ENCODE peak calls at places on chromosomes 5 and 9, in seven cellular contexts. One of them, this sample, is unnamed. For H3K9me3 and H3K4me1, the result is how much of the 10 kb centered on the place peaks cover.

GRCh38 chr9:98172604-98173003 is 19.8 kb downstream of the CORO2A start:
- DNase-seq in ovary: no peak
- DNase-seq in CD8-positive, alpha-beta T cell: no peak
- DNase-seq in tibial artery: no peak
- DNase-seq in breast epithelium: no peak
- DNase-seq in gastrocnemius medialis: no peak
- DNase-seq in heart right ventricle: no peak
- DNase-seq in this sample: peak

GRCh38 chr9:135087899-135088347 is 455 bp downstream of the OLFM1 start:
- DNase-seq in ovary: no peak
- DNase-seq in CD8-positive, alpha-beta T cell: no peak
- DNase-seq in tibial artery: no peak
- DNase-seq in breast epithelium: no peak
- DNase-seq in gastrocnemius medialis: no peak
- DNase-seq in heart right ventricle: no peak
- DNase-seq in this sample: no peak

GRCh38 chr9:117715411-117715989 is 11.3 kb downstream of the TLR4 start:
- DNase-seq in ovary: no peak
- DNase-seq in CD8-positive, alpha-beta T cell: no peak
- DNase-seq in tibial artery: no peak
- DNase-seq in breast epithelium: no peak
- DNase-seq in gastrocnemius medialis: no peak
- DNase-seq in heart right ventricle: no peak
- DNase-seq in this sample: no peak

GRCh38 chr5:4011943-4012342 is 416.3 kb downstream of the IRX1 start:
- DNase-seq in ovary: no peak
- DNase-seq in CD8-positive, alpha-beta T cell: no peak
- DNase-seq in tibial artery: no peak
- DNase-seq in breast epithelium: no peak
- DNase-seq in gastrocnemius medialis: no peak
- DNase-seq in heart right ventricle: no peak
- DNase-seq in this sample: no peak

GRCh38 chr9:80072406-80072805 is 500.6 kb downstream of the TLE4 start:
- DNase-seq in ovary: no peak
- DNase-seq in CD8-positive, alpha-beta T cell: no peak
- DNase-seq in tibial artery: no peak
- DNase-seq in breast epithelium: no peak
- DNase-seq in gastrocnemius medialis: no peak
- DNase-seq in heart right ventricle: no peak
- DNase-seq in this sample: no peak

GRCh38 chr9:100167912-100168775 is 69.1 kb downstream of the INVS start:
- DNase-seq in ovary: no peak
- DNase-seq in CD8-positive, alpha-beta T cell: no peak
- DNase-seq in tibial artery: no peak
- DNase-seq in breast epithelium: no peak
- DNase-seq in gastrocnemius medialis: no peak
- DNase-seq in heart right ventricle: no peak
- DNase-seq in this sample: no peak

GRCh38 chr5:2143646-2144386 is 261.1 kb upstream of the IRX4 start:
- DNase-seq in ovary: no peak
- DNase-seq in CD8-positive, alpha-beta T cell: no peak
- DNase-seq in tibial artery: no peak
- DNase-seq in breast epithelium: no peak
- DNase-seq in gastrocnemius medialis: no peak
- DNase-seq in heart right ventricle: no peak
- DNase-seq in this sample: no peak

GRCh38 chr9:114011313-114011712 is 66.8 kb downstream of the AMBP start:
- DNase-seq in ovary: no peak
- DNase-seq in CD8-positive, alpha-beta T cell: no peak
- DNase-seq in tibial artery: peak
- DNase-seq in breast epithelium: no peak
- DNase-seq in gastrocnemius medialis: no peak
- DNase-seq in heart right ventricle: no peak
- DNase-seq in this sample: no peak

GRCh38 chr5:19531374-19531952 is 456.5 kb downstream of the CDH18 start:
- DNase-seq in ovary: no peak
- DNase-seq in CD8-positive, alpha-beta T cell: no peak
- DNase-seq in tibial artery: no peak
- DNase-seq in breast epithelium: no peak
- DNase-seq in gastrocnemius medialis: no peak
- DNase-seq in heart right ventricle: no peak
- DNase-seq in this sample: no peak

GRCh38 chr9:13279284-13280162 is at the start of gene MPDZ:
- DNase-seq in ovary: peak
- DNase-seq in CD8-positive, alpha-beta T cell: no peak
- DNase-seq in tibial artery: peak
- DNase-seq in breast epithelium: peak
- DNase-seq in gastrocnemius medialis: peak
- DNase-seq in heart right ventricle: peak
- DNase-seq in this sample: peak

GRCh38 chr9:129355641-129356040 is 177.6 kb upstream of the IER5L start:
- DNase-seq in ovary: no peak
- DNase-seq in CD8-positive, alpha-beta T cell: no peak
- DNase-seq in tibial artery: no peak
- DNase-seq in breast epithelium: no peak
- DNase-seq in gastrocnemius medialis: no peak
- DNase-seq in heart right ventricle: no peak
- DNase-seq in this sample: no peak

GRCh38 chr5:151236888-151237287 is 13.0 kb upstream of the CCDC69 start:
- DNase-seq in ovary: no peak
- DNase-seq in CD8-positive, alpha-beta T cell: no peak
- DNase-seq in tibial artery: no peak
- DNase-seq in breast epithelium: no peak
- DNase-seq in gastrocnemius medialis: no peak
- DNase-seq in heart right ventricle: no peak
- DNase-seq in this sample: no peak

GRCh38 chr5:109038209-109038840 is 290.6 kb downstream of the FER start:
- DNase-seq in ovary: no peak
- DNase-seq in CD8-positive, alpha-beta T cell: no peak
- DNase-seq in tibial artery: no peak
- DNase-seq in breast epithelium: no peak
- DNase-seq in gastrocnemius medialis: no peak
- DNase-seq in heart right ventricle: no peak
- DNase-seq in this sample: peak

GRCh38 chr5:16492398-16493175 is 27.0 kb upstream of the ZNF622 start:
- DNase-seq in ovary: peak
- DNase-seq in CD8-positive, alpha-beta T cell: no peak
- DNase-seq in tibial artery: peak
- DNase-seq in breast epithelium: no peak
- DNase-seq in gastrocnemius medialis: peak
- DNase-seq in heart right ventricle: peak
- DNase-seq in this sample: peak

GRCh38 chr5:81963544-81963943 is 8.3 kb upstream of the ATG10 start:
- DNase-seq in ovary: no peak
- DNase-seq in CD8-positive, alpha-beta T cell: no peak
- DNase-seq in tibial artery: no peak
- DNase-seq in breast epithelium: no peak
- DNase-seq in gastrocnemius medialis: no peak
- DNase-seq in heart right ventricle: no peak
- DNase-seq in this sample: no peak

GRCh38 chr5:12237837-12238575 is 333.8 kb upstream of the CTNND2 start:
- DNase-seq in ovary: no peak
- DNase-seq in CD8-positive, alpha-beta T cell: no peak
- DNase-seq in tibial artery: no peak
- DNase-seq in breast epithelium: no peak
- DNase-seq in gastrocnemius medialis: no peak
- DNase-seq in heart right ventricle: no peak
- DNase-seq in this sample: no peak

GRCh38 chr9:90287567-90288274 is 354.9 kb downstream of the DIRAS2 start:
- DNase-seq in ovary: no peak
- DNase-seq in CD8-positive, alpha-beta T cell: no peak
- DNase-seq in tibial artery: no peak
- DNase-seq in breast epithelium: no peak
- DNase-seq in gastrocnemius medialis: no peak
- DNase-seq in heart right ventricle: no peak
- DNase-seq in this sample: no peak
- H3K9me3 ChIP-seq in ovary: under half
- H3K9me3 ChIP-seq in CD8-positive, alpha-beta T cell: under half
- H3K9me3 ChIP-seq in tibial artery: under half
- H3K9me3 ChIP-seq in breast epithelium: under half
- H3K9me3 ChIP-seq in gastrocnemius medialis: under half
- H3K9me3 ChIP-seq in heart right ventricle: under half
- H3K9me3 ChIP-seq in this sample: under half

GRCh38 chr9:36154213-36154952 is 14.8 kb upstream of the CCIN start:
- DNase-seq in ovary: peak
- DNase-seq in CD8-positive, alpha-beta T cell: no peak
- DNase-seq in tibial artery: peak
- DNase-seq in breast epithelium: no peak
- DNase-seq in gastrocnemius medialis: no peak
- DNase-seq in heart right ventricle: peak
- DNase-seq in this sample: peak
- H3K4me3 ChIP-seq in ovary: no peak
- H3K4me3 ChIP-seq in CD8-positive, alpha-beta T cell: no peak
- H3K4me3 ChIP-seq in tibial artery: no peak
- H3K4me3 ChIP-seq in breast epithelium: no peak
- H3K4me3 ChIP-seq in gastrocnemius medialis: no peak
- H3K4me3 ChIP-seq in heart right ventricle: no peak
- H3K4me3 ChIP-seq in this sample: no peak

DNA sequence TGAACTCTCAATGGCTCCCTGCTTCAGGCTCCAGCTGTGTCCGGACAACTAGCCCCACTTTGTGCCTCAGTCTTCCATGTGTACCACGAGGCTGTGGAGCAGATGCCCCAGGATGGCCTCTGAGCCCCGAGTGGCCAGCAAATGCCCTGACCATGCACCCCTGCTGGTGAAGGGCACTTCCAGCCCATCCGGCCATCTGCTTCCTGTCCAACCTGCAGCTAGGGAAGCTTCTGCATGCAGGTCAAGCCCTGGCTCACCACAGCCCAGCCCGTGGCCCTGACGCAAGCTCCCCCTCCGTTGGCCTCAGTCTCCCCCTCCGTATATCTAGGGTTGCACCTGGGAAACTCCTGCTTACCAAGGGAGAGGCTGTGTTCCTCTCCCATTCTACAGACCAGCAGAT is 4.8 kb downstream of the NINJ1 start:
- DNase-seq in ovary: no peak
- DNase-seq in CD8-positive, alpha-beta T cell: peak
- DNase-seq in tibial artery: no peak
- DNase-seq in breast epithelium: no peak
- DNase-seq in gastrocnemius medialis: no peak
- DNase-seq in heart right ventricle: no peak
- DNase-seq in this sample: no peak
- H3K4me1 ChIP-seq in ovary: under half
- H3K4me1 ChIP-seq in CD8-positive, alpha-beta T cell: half or more
- H3K4me1 ChIP-seq in tibial artery: under half
- H3K4me1 ChIP-seq in breast epithelium: under half
- H3K4me1 ChIP-seq in gastrocnemius medialis: half or more
- H3K4me1 ChIP-seq in heart right ventricle: half or more
- H3K4me1 ChIP-seq in this sample: under half

GRCh38 chr5:160463227-160463626 is 41.6 kb downstream of the PTTG1 start:
- DNase-seq in ovary: no peak
- DNase-seq in CD8-positive, alpha-beta T cell: no peak
- DNase-seq in tibial artery: no peak
- DNase-seq in breast epithelium: no peak
- DNase-seq in gastrocnemius medialis: no peak
- DNase-seq in heart right ventricle: no peak
- DNase-seq in this sample: no peak
- H3K9me3 ChIP-seq in ovary: under half
- H3K9me3 ChIP-seq in CD8-positive, alpha-beta T cell: under half
- H3K9me3 ChIP-seq in tibial artery: under half
- H3K9me3 ChIP-seq in breast epithelium: under half
- H3K9me3 ChIP-seq in gastrocnemius medialis: under half
- H3K9me3 ChIP-seq in heart right ventricle: under half
- H3K9me3 ChIP-seq in this sample: under half

GRCh38 chr5:92391-93220 is 638 bp downstream of the PLEKHG4B start:
- DNase-seq in ovary: no peak
- DNase-seq in CD8-positive, alpha-beta T cell: no peak
- DNase-seq in tibial artery: no peak
- DNase-seq in breast epithelium: no peak
- DNase-seq in gastrocnemius medialis: no peak
- DNase-seq in heart right ventricle: no peak
- DNase-seq in this sample: no peak
- H3K4me3 ChIP-seq in ovary: no peak
- H3K4me3 ChIP-seq in CD8-positive, alpha-beta T cell: no peak
- H3K4me3 ChIP-seq in tibial artery: no peak
- H3K4me3 ChIP-seq in breast epithelium: peak
- H3K4me3 ChIP-seq in gastrocnemius medialis: no peak
- H3K4me3 ChIP-seq in heart right ventricle: no peak
- H3K4me3 ChIP-seq in this sample: peak

GRCh38 chr5:76528547-76529334 is 94.5 kb downstream of the F2RL2 start:
- DNase-seq in ovary: no peak
- DNase-seq in CD8-positive, alpha-beta T cell: no peak
- DNase-seq in tibial artery: no peak
- DNase-seq in breast epithelium: no peak
- DNase-seq in gastrocnemius medialis: no peak
- DNase-seq in heart right ventricle: no peak
- DNase-seq in this sample: no peak
- H3K4me1 ChIP-seq in ovary: under half
- H3K4me1 ChIP-seq in CD8-positive, alpha-beta T cell: under half
- H3K4me1 ChIP-seq in tibial artery: under half
- H3K4me1 ChIP-seq in breast epithelium: under half
- H3K4me1 ChIP-seq in gastrocnemius medialis: under half
- H3K4me1 ChIP-seq in heart right ventricle: under half
- H3K4me1 ChIP-seq in this sample: under half

This sample was measured in cardiac muscle cell.